ENCODE peak calls at places on chromosomes 4 and X, in eight cellular contexts. One of them, this sample, is unnamed. For H3K27me3, the result is how much of the 10 kb centered on the place peaks cover.

GRCh38 chr4:101050836-101051205 is 296.5 kb downstream of the PPP3CA start:
- DNase-seq in psoas muscle: no peak
- DNase-seq in suprapubic skin: no peak
- DNase-seq in CD8-positive, alpha-beta T cell: no peak
- DNase-seq in colonic mucosa: no peak
- DNase-seq in brain microvascular endothelial cell: no peak
- DNase-seq in fibroblast of lung: no peak
- DNase-seq in gastrocnemius medialis: no peak
- DNase-seq in this sample: no peak

GRCh38 chrX:129808163-129808828 is 28.5 kb downstream of the SASH3 start:
- DNase-seq in psoas muscle: no peak
- DNase-seq in fibroblast of lung: no peak
- DNase-seq in brain microvascular endothelial cell: no peak
- DNase-seq in gastrocnemius medialis: no peak
- DNase-seq in suprapubic skin: no peak
- DNase-seq in CD8-positive, alpha-beta T cell: no peak
- DNase-seq in colonic mucosa: no peak
- DNase-seq in this sample: no peak

GRCh38 chr4:153555730-153556440 is 89.7 kb downstream of the TMEM131L start:
- DNase-seq in brain microvascular endothelial cell: peak
- DNase-seq in CD8-positive, alpha-beta T cell: no peak
- DNase-seq in fibroblast of lung: peak
- DNase-seq in colonic mucosa: peak
- DNase-seq in gastrocnemius medialis: peak
- DNase-seq in suprapubic skin: no peak
- DNase-seq in psoas muscle: peak
- DNase-seq in this sample: no peak

GRCh38 chr4:31573554-31573953 is 853.4 kb downstream of the PCDH7 start:
- DNase-seq in suprapubic skin: no peak
- DNase-seq in fibroblast of lung: no peak
- DNase-seq in colonic mucosa: no peak
- DNase-seq in gastrocnemius medialis: no peak
- DNase-seq in CD8-positive, alpha-beta T cell: no peak
- DNase-seq in psoas muscle: no peak
- DNase-seq in brain microvascular endothelial cell: no peak
- DNase-seq in this sample: no peak

GRCh38 chr4:67520141-67520540 is 25.2 kb downstream of the CENPC start:
- DNase-seq in brain microvascular endothelial cell: no peak
- DNase-seq in CD8-positive, alpha-beta T cell: no peak
- DNase-seq in fibroblast of lung: no peak
- DNase-seq in suprapubic skin: no peak
- DNase-seq in gastrocnemius medialis: no peak
- DNase-seq in psoas muscle: no peak
- DNase-seq in colonic mucosa: no peak
- DNase-seq in this sample: no peak

GRCh38 chr4:83252782-83253405 is 31.7 kb downstream of the COQ2 start:
- DNase-seq in fibroblast of lung: peak
- DNase-seq in gastrocnemius medialis: no peak
- DNase-seq in psoas muscle: no peak
- DNase-seq in suprapubic skin: no peak
- DNase-seq in CD8-positive, alpha-beta T cell: peak
- DNase-seq in colonic mucosa: peak
- DNase-seq in brain microvascular endothelial cell: peak
- DNase-seq in this sample: no peak

GRCh38 chr4:108345862-108346530 is 177.3 kb upstream of the LEF1 start:
- DNase-seq in suprapubic skin: no peak
- DNase-seq in psoas muscle: no peak
- DNase-seq in CD8-positive, alpha-beta T cell: no peak
- DNase-seq in gastrocnemius medialis: no peak
- DNase-seq in colonic mucosa: no peak
- DNase-seq in fibroblast of lung: peak
- DNase-seq in brain microvascular endothelial cell: peak
- DNase-seq in this sample: no peak

GRCh38 chr4:38266616-38267015 is 306.4 kb downstream of the PTTG2 start:
- DNase-seq in suprapubic skin: no peak
- DNase-seq in CD8-positive, alpha-beta T cell: no peak
- DNase-seq in fibroblast of lung: peak
- DNase-seq in brain microvascular endothelial cell: no peak
- DNase-seq in colonic mucosa: peak
- DNase-seq in psoas muscle: no peak
- DNase-seq in gastrocnemius medialis: no peak
- DNase-seq in this sample: no peak

GRCh38 chr4:153790962-153791551 is 2.2 kb upstream of the SFRP2 start:
- DNase-seq in colonic mucosa: no peak
- DNase-seq in brain microvascular endothelial cell: no peak
- DNase-seq in suprapubic skin: peak
- DNase-seq in gastrocnemius medialis: no peak
- DNase-seq in CD8-positive, alpha-beta T cell: no peak
- DNase-seq in psoas muscle: peak
- DNase-seq in fibroblast of lung: peak
- DNase-seq in this sample: no peak

GRCh38 chr4:33400504-33400903 is 2680.3 kb downstream of the PCDH7 start:
- DNase-seq in CD8-positive, alpha-beta T cell: no peak
- DNase-seq in gastrocnemius medialis: no peak
- DNase-seq in colonic mucosa: no peak
- DNase-seq in psoas muscle: no peak
- DNase-seq in suprapubic skin: no peak
- DNase-seq in brain microvascular endothelial cell: no peak
- DNase-seq in fibroblast of lung: no peak
- DNase-seq in this sample: no peak

GRCh38 chrX:136868283-136869055 is 12.1 kb downstream of the RBMX start:
- DNase-seq in brain microvascular endothelial cell: no peak
- DNase-seq in suprapubic skin: no peak
- DNase-seq in CD8-positive, alpha-beta T cell: no peak
- DNase-seq in gastrocnemius medialis: no peak
- DNase-seq in psoas muscle: no peak
- DNase-seq in fibroblast of lung: no peak
- DNase-seq in colonic mucosa: no peak
- DNase-seq in this sample: no peak

GRCh38 chrX:136879001-136879667 is 1.4 kb downstream of the RBMX start:
- DNase-seq in gastrocnemius medialis: no peak
- DNase-seq in CD8-positive, alpha-beta T cell: no peak
- DNase-seq in brain microvascular endothelial cell: no peak
- DNase-seq in suprapubic skin: no peak
- DNase-seq in fibroblast of lung: peak
- DNase-seq in psoas muscle: no peak
- DNase-seq in colonic mucosa: no peak
- DNase-seq in this sample: no peak

GRCh38 chr4:166301266-166301665 is 428.2 kb downstream of the TLL1 start:
- DNase-seq in suprapubic skin: no peak
- DNase-seq in fibroblast of lung: peak
- DNase-seq in CD8-positive, alpha-beta T cell: no peak
- DNase-seq in gastrocnemius medialis: no peak
- DNase-seq in brain microvascular endothelial cell: peak
- DNase-seq in colonic mucosa: no peak
- DNase-seq in psoas muscle: no peak
- DNase-seq in this sample: no peak

GRCh38 chrX:107654778-107655761 is 26.8 kb downstream of the PRPS1 start:
- DNase-seq in brain microvascular endothelial cell: peak
- DNase-seq in fibroblast of lung: peak
- DNase-seq in suprapubic skin: peak
- DNase-seq in CD8-positive, alpha-beta T cell: peak
- DNase-seq in colonic mucosa: peak
- DNase-seq in psoas muscle: peak
- DNase-seq in gastrocnemius medialis: peak
- DNase-seq in this sample: peak

GRCh38 chr4:6454112-6454910 is 18.1 kb downstream of the PPP2R2C start:
- DNase-seq in psoas muscle: no peak
- DNase-seq in fibroblast of lung: no peak
- DNase-seq in CD8-positive, alpha-beta T cell: no peak
- DNase-seq in gastrocnemius medialis: no peak
- DNase-seq in suprapubic skin: no peak
- DNase-seq in brain microvascular endothelial cell: no peak
- DNase-seq in colonic mucosa: no peak
- DNase-seq in this sample: no peak

GRCh38 chr4:152696764-152697250 is 17.0 kb upstream of the TMEM154 start:
- DNase-seq in psoas muscle: no peak
- DNase-seq in gastrocnemius medialis: no peak
- DNase-seq in CD8-positive, alpha-beta T cell: peak
- DNase-seq in fibroblast of lung: peak
- DNase-seq in suprapubic skin: no peak
- DNase-seq in colonic mucosa: no peak
- DNase-seq in brain microvascular endothelial cell: peak
- DNase-seq in this sample: peak

GRCh38 chr4:123599061-123599919 is 202.7 kb downstream of the SPRY1 start:
- DNase-seq in fibroblast of lung: peak
- DNase-seq in colonic mucosa: peak
- DNase-seq in brain microvascular endothelial cell: no peak
- DNase-seq in gastrocnemius medialis: no peak
- DNase-seq in psoas muscle: no peak
- DNase-seq in CD8-positive, alpha-beta T cell: no peak
- DNase-seq in suprapubic skin: no peak
- DNase-seq in this sample: no peak

GRCh38 chr4:1407657-1408333 is 1.6 kb upstream of the NKX1-1 start:
- DNase-seq in brain microvascular endothelial cell: no peak
- DNase-seq in CD8-positive, alpha-beta T cell: no peak
- DNase-seq in suprapubic skin: no peak
- DNase-seq in colonic mucosa: no peak
- DNase-seq in fibroblast of lung: no peak
- DNase-seq in gastrocnemius medialis: no peak
- DNase-seq in psoas muscle: no peak
- DNase-seq in this sample: no peak

GRCh38 chr4:185681604-185682003 is 130.4 kb downstream of the SORBS2 start:
- DNase-seq in psoas muscle: no peak
- DNase-seq in CD8-positive, alpha-beta T cell: no peak
- DNase-seq in colonic mucosa: no peak
- DNase-seq in brain microvascular endothelial cell: no peak
- DNase-seq in fibroblast of lung: no peak
- DNase-seq in gastrocnemius medialis: no peak
- DNase-seq in suprapubic skin: no peak
- DNase-seq in this sample: no peak
- H3K27ac ChIP-seq in psoas muscle: no peak
- H3K27ac ChIP-seq in CD8-positive, alpha-beta T cell: no peak
- H3K27ac ChIP-seq in colonic mucosa: no peak
- H3K27ac ChIP-seq in brain microvascular endothelial cell: peak
- H3K27ac ChIP-seq in fibroblast of lung: no peak
- H3K27ac ChIP-seq in gastrocnemius medialis: no peak
- H3K27ac ChIP-seq in suprapubic skin: no peak
- H3K27ac ChIP-seq in this sample: no peak

DNA sequence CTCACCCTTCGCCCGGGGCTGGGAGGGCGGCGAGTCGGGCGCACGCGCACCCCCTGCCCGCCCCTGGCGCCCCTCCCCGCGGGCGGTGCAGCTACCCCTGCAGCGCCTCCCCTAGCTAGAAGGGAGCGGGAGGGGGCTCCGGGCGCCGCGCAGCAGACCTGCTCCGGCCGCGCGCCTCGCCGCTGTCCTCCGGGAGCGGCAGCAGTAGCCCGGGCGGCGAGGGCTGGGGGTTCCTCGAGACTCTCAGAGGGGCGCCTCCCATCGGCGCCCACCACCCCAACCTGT is at the start of gene NPNT:
- DNase-seq in colonic mucosa: no peak
- DNase-seq in brain microvascular endothelial cell: no peak
- DNase-seq in CD8-positive, alpha-beta T cell: no peak
- DNase-seq in fibroblast of lung: peak
- DNase-seq in gastrocnemius medialis: no peak
- DNase-seq in psoas muscle: no peak
- DNase-seq in suprapubic skin: no peak
- DNase-seq in this sample: no peak
- H3K27me3 ChIP-seq in colonic mucosa: under half
- H3K27me3 ChIP-seq in brain microvascular endothelial cell: half or more
- H3K27me3 ChIP-seq in CD8-positive, alpha-beta T cell: under half
- H3K27me3 ChIP-seq in fibroblast of lung: under half
- H3K27me3 ChIP-seq in gastrocnemius medialis: under half
- H3K27me3 ChIP-seq in psoas muscle: under half
- H3K27me3 ChIP-seq in suprapubic skin: under half
- H3K27me3 ChIP-seq in this sample: under half

DNA sequence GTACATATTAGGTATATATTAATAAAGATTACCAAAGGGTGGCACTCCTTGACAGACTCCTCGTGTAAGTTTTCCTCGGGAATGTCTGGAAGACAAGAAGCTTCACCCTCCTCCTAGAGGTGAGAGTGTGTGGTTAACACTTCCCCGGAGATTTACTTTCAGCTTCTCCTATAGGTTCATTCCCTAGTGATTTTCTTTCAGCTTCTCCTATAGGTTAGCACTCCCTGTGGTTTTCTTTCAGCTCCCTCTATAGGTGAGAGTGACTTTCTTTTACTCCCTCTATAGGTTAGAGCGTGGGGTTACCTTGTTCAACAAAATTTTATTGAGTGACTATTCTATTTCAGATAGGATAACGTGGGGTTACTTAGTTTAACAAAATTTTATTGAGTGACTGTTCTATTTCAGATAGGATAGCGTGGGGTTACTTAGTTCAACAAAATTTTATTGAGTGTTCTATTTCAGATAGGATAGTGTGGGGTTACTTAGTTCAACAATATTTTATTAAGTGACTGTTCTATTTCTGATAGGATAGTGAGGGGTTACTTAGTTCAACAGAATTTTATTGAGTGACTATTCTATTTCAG is 106.0 kb upstream of the PLAC1 start:
- DNase-seq in fibroblast of lung: peak
- DNase-seq in CD8-positive, alpha-beta T cell: no peak
- DNase-seq in colonic mucosa: no peak
- DNase-seq in brain microvascular endothelial cell: no peak
- DNase-seq in gastrocnemius medialis: no peak
- DNase-seq in suprapubic skin: no peak
- DNase-seq in psoas muscle: no peak
- DNase-seq in this sample: no peak
- TF ChIP-seq CTCF in fibroblast of lung: peak
- TF ChIP-seq CTCF in CD8-positive, alpha-beta T cell: no peak
- TF ChIP-seq CTCF in colonic mucosa: no peak
- TF ChIP-seq CTCF in brain microvascular endothelial cell: peak
- TF ChIP-seq CTCF in gastrocnemius medialis: no peak
- TF ChIP-seq CTCF in suprapubic skin: no peak
- TF ChIP-seq CTCF in psoas muscle: no peak
- TF ChIP-seq CTCF in this sample: no peak

GRCh38 chr4:158796370-158797140 is 27.7 kb downstream of the FNIP2 start:
- DNase-seq in fibroblast of lung: peak
- DNase-seq in suprapubic skin: no peak
- DNase-seq in CD8-positive, alpha-beta T cell: no peak
- DNase-seq in psoas muscle: no peak
- DNase-seq in brain microvascular endothelial cell: peak
- DNase-seq in gastrocnemius medialis: peak
- DNase-seq in colonic mucosa: no peak
- DNase-seq in this sample: no peak
- H3K27ac ChIP-seq in fibroblast of lung: no peak
- H3K27ac ChIP-seq in suprapubic skin: no peak
- H3K27ac ChIP-seq in CD8-positive, alpha-beta T cell: no peak
- H3K27ac ChIP-seq in psoas muscle: peak
- H3K27ac ChIP-seq in brain microvascular endothelial cell: peak
- H3K27ac ChIP-seq in gastrocnemius medialis: peak
- H3K27ac ChIP-seq in colonic mucosa: no peak
- H3K27ac ChIP-seq in this sample: no peak

GRCh38 chrX:34764842-34765241 is 107.8 kb upstream of the TMEM47 start:
- DNase-seq in psoas muscle: no peak
- DNase-seq in colonic mucosa: no peak
- DNase-seq in fibroblast of lung: no peak
- DNase-seq in gastrocnemius medialis: no peak
- DNase-seq in CD8-positive, alpha-beta T cell: no peak
- DNase-seq in brain microvascular endothelial cell: no peak
- DNase-seq in suprapubic skin: no peak
- DNase-seq in this sample: no peak
- H3K27me3 ChIP-seq in psoas muscle: under half
- H3K27me3 ChIP-seq in colonic mucosa: under half
- H3K27me3 ChIP-seq in fibroblast of lung: under half
- H3K27me3 ChIP-seq in gastrocnemius medialis: under half
- H3K27me3 ChIP-seq in CD8-positive, alpha-beta T cell: under half
- H3K27me3 ChIP-seq in brain microvascular endothelial cell: under half
- H3K27me3 ChIP-seq in suprapubic skin: under half
- H3K27me3 ChIP-seq in this sample: under half

This sample was measured in breast epithelium.